ENCODE peak calls at places on chromosomes 11 and 22, in six cellular contexts. One of them, this sample, is unnamed.

GRCh38 chr11:28017816-28018215 is 90.1 kb downstream of the KIF18A start:
- DNase-seq in activated T-cell treated with anti-CD3 and anti-CD28 coated beads for 1 hour: no peak
- DNase-seq in omental fat pad: no peak
- DNase-seq in stimulated activated CD4-positive, alpha-beta T cell treated with anti-CD3 and anti-CD28 coated beads, Interleukin-15, amount 100 ng/mL, for 1 hour: no peak
- DNase-seq in stimulated activated naive CD8-positive, alpha-beta T cell treated with anti-CD3 and anti-CD28 coated beads, Interleukin-15, amount 100 ng/mL, for 72 hours: no peak
- DNase-seq in brain microvascular endothelial cell: peak; percentile 4
- DNase-seq in this sample: no peak

GRCh38 chr22:32804036-32804435 is 2.5 kb downstream of the TIMP3 start:
- DNase-seq in activated T-cell treated with anti-CD3 and anti-CD28 coated beads for 1 hour: no peak
- DNase-seq in omental fat pad: no peak
- DNase-seq in stimulated activated CD4-positive, alpha-beta T cell treated with anti-CD3 and anti-CD28 coated beads, Interleukin-15, amount 100 ng/mL, for 1 hour: no peak
- DNase-seq in stimulated activated naive CD8-positive, alpha-beta T cell treated with anti-CD3 and anti-CD28 coated beads, Interleukin-15, amount 100 ng/mL, for 72 hours: no peak
- DNase-seq in brain microvascular endothelial cell: peak; percentile 75
- DNase-seq in this sample: no peak

GRCh38 chr22:19046287-19046686 is 75.9 kb downstream of the DGCR2 start:
- DNase-seq in activated T-cell treated with anti-CD3 and anti-CD28 coated beads for 1 hour: no peak
- DNase-seq in omental fat pad: no peak
- DNase-seq in stimulated activated CD4-positive, alpha-beta T cell treated with anti-CD3 and anti-CD28 coated beads, Interleukin-15, amount 100 ng/mL, for 1 hour: no peak
- DNase-seq in stimulated activated naive CD8-positive, alpha-beta T cell treated with anti-CD3 and anti-CD28 coated beads, Interleukin-15, amount 100 ng/mL, for 72 hours: no peak
- DNase-seq in brain microvascular endothelial cell: no peak
- DNase-seq in this sample: no peak

GRCh38 chr11:44316388-44317240 is 6.7 kb upstream of the ALX4 start:
- DNase-seq in activated T-cell treated with anti-CD3 and anti-CD28 coated beads for 1 hour: no peak
- DNase-seq in omental fat pad: no peak
- DNase-seq in stimulated activated CD4-positive, alpha-beta T cell treated with anti-CD3 and anti-CD28 coated beads, Interleukin-15, amount 100 ng/mL, for 1 hour: no peak
- DNase-seq in stimulated activated naive CD8-positive, alpha-beta T cell treated with anti-CD3 and anti-CD28 coated beads, Interleukin-15, amount 100 ng/mL, for 72 hours: no peak
- DNase-seq in brain microvascular endothelial cell: no peak
- DNase-seq in this sample: no peak

GRCh38 chr22:28051091-28051786 is 132.2 kb upstream of the PITPNB start:
- DNase-seq in activated T-cell treated with anti-CD3 and anti-CD28 coated beads for 1 hour: no peak
- DNase-seq in omental fat pad: no peak
- DNase-seq in stimulated activated CD4-positive, alpha-beta T cell treated with anti-CD3 and anti-CD28 coated beads, Interleukin-15, amount 100 ng/mL, for 1 hour: no peak
- DNase-seq in stimulated activated naive CD8-positive, alpha-beta T cell treated with anti-CD3 and anti-CD28 coated beads, Interleukin-15, amount 100 ng/mL, for 72 hours: no peak
- DNase-seq in brain microvascular endothelial cell: no peak
- DNase-seq in this sample: no peak

GRCh38 chr11:125262194-125262824 is 97.8 kb downstream of the PKNOX2 start:
- DNase-seq in activated T-cell treated with anti-CD3 and anti-CD28 coated beads for 1 hour: no peak
- DNase-seq in omental fat pad: no peak
- DNase-seq in stimulated activated CD4-positive, alpha-beta T cell treated with anti-CD3 and anti-CD28 coated beads, Interleukin-15, amount 100 ng/mL, for 1 hour: no peak
- DNase-seq in stimulated activated naive CD8-positive, alpha-beta T cell treated with anti-CD3 and anti-CD28 coated beads, Interleukin-15, amount 100 ng/mL, for 72 hours: no peak
- DNase-seq in brain microvascular endothelial cell: no peak
- DNase-seq in this sample: no peak

GRCh38 chr11:74338963-74339362 is 27.5 kb upstream of the P4HA3 start:
- DNase-seq in activated T-cell treated with anti-CD3 and anti-CD28 coated beads for 1 hour: no peak
- DNase-seq in omental fat pad: no peak
- DNase-seq in stimulated activated CD4-positive, alpha-beta T cell treated with anti-CD3 and anti-CD28 coated beads, Interleukin-15, amount 100 ng/mL, for 1 hour: no peak
- DNase-seq in stimulated activated naive CD8-positive, alpha-beta T cell treated with anti-CD3 and anti-CD28 coated beads, Interleukin-15, amount 100 ng/mL, for 72 hours: no peak
- DNase-seq in brain microvascular endothelial cell: no peak
- DNase-seq in this sample: no peak

GRCh38 chr11:4095509-4096230 is 1.1 kb downstream of the RRM1 start:
- DNase-seq in activated T-cell treated with anti-CD3 and anti-CD28 coated beads for 1 hour: no peak
- DNase-seq in omental fat pad: no peak
- DNase-seq in stimulated activated CD4-positive, alpha-beta T cell treated with anti-CD3 and anti-CD28 coated beads, Interleukin-15, amount 100 ng/mL, for 1 hour: no peak
- DNase-seq in stimulated activated naive CD8-positive, alpha-beta T cell treated with anti-CD3 and anti-CD28 coated beads, Interleukin-15, amount 100 ng/mL, for 72 hours: no peak
- DNase-seq in brain microvascular endothelial cell: peak; percentile 53
- DNase-seq in this sample: no peak

GRCh38 chr11:103091810-103092524 is at the start of gene DCUN1D5:
- DNase-seq in activated T-cell treated with anti-CD3 and anti-CD28 coated beads for 1 hour: peak; percentile 92
- DNase-seq in omental fat pad: peak; percentile 83
- DNase-seq in stimulated activated CD4-positive, alpha-beta T cell treated with anti-CD3 and anti-CD28 coated beads, Interleukin-15, amount 100 ng/mL, for 1 hour: peak; percentile 86
- DNase-seq in stimulated activated naive CD8-positive, alpha-beta T cell treated with anti-CD3 and anti-CD28 coated beads, Interleukin-15, amount 100 ng/mL, for 72 hours: peak; percentile 90
- DNase-seq in brain microvascular endothelial cell: peak; percentile 96
- DNase-seq in this sample: peak; percentile 83

GRCh38 chr22:27975381-27976013 is 56.4 kb upstream of the PITPNB start:
- DNase-seq in activated T-cell treated with anti-CD3 and anti-CD28 coated beads for 1 hour: no peak
- DNase-seq in omental fat pad: no peak
- DNase-seq in stimulated activated CD4-positive, alpha-beta T cell treated with anti-CD3 and anti-CD28 coated beads, Interleukin-15, amount 100 ng/mL, for 1 hour: no peak
- DNase-seq in stimulated activated naive CD8-positive, alpha-beta T cell treated with anti-CD3 and anti-CD28 coated beads, Interleukin-15, amount 100 ng/mL, for 72 hours: no peak
- DNase-seq in brain microvascular endothelial cell: no peak
- DNase-seq in this sample: no peak

GRCh38 chr22:25736378-25737011 is 5.5 kb upstream of the MYO18B start:
- DNase-seq in activated T-cell treated with anti-CD3 and anti-CD28 coated beads for 1 hour: peak; percentile 14
- DNase-seq in omental fat pad: no peak
- DNase-seq in stimulated activated CD4-positive, alpha-beta T cell treated with anti-CD3 and anti-CD28 coated beads, Interleukin-15, amount 100 ng/mL, for 1 hour: no peak
- DNase-seq in stimulated activated naive CD8-positive, alpha-beta T cell treated with anti-CD3 and anti-CD28 coated beads, Interleukin-15, amount 100 ng/mL, for 72 hours: peak; percentile 74
- DNase-seq in brain microvascular endothelial cell: no peak
- DNase-seq in this sample: no peak

GRCh38 chr22:50399751-50400331 is 56.7 kb downstream of the PPP6R2 start:
- DNase-seq in activated T-cell treated with anti-CD3 and anti-CD28 coated beads for 1 hour: peak; percentile 6
- DNase-seq in omental fat pad: no peak
- DNase-seq in stimulated activated CD4-positive, alpha-beta T cell treated with anti-CD3 and anti-CD28 coated beads, Interleukin-15, amount 100 ng/mL, for 1 hour: no peak
- DNase-seq in stimulated activated naive CD8-positive, alpha-beta T cell treated with anti-CD3 and anti-CD28 coated beads, Interleukin-15, amount 100 ng/mL, for 72 hours: peak; percentile 19
- DNase-seq in brain microvascular endothelial cell: peak; percentile 22
- DNase-seq in this sample: no peak

GRCh38 chr11:8360086-8360828 is 96.6 kb upstream of the LMO1 start:
- DNase-seq in activated T-cell treated with anti-CD3 and anti-CD28 coated beads for 1 hour: no peak
- DNase-seq in omental fat pad: no peak
- DNase-seq in stimulated activated CD4-positive, alpha-beta T cell treated with anti-CD3 and anti-CD28 coated beads, Interleukin-15, amount 100 ng/mL, for 1 hour: no peak
- DNase-seq in stimulated activated naive CD8-positive, alpha-beta T cell treated with anti-CD3 and anti-CD28 coated beads, Interleukin-15, amount 100 ng/mL, for 72 hours: no peak
- DNase-seq in brain microvascular endothelial cell: no peak
- DNase-seq in this sample: no peak

GRCh38 chr11:10487002-10487647 is 32.1 kb downstream of the AMPD3 start:
- DNase-seq in activated T-cell treated with anti-CD3 and anti-CD28 coated beads for 1 hour: no peak
- DNase-seq in omental fat pad: peak; percentile 8
- DNase-seq in stimulated activated CD4-positive, alpha-beta T cell treated with anti-CD3 and anti-CD28 coated beads, Interleukin-15, amount 100 ng/mL, for 1 hour: no peak
- DNase-seq in stimulated activated naive CD8-positive, alpha-beta T cell treated with anti-CD3 and anti-CD28 coated beads, Interleukin-15, amount 100 ng/mL, for 72 hours: no peak
- DNase-seq in brain microvascular endothelial cell: no peak
- DNase-seq in this sample: no peak

GRCh38 chr11:47215366-47215925 is 672 bp downstream of the DDB2 start:
- DNase-seq in activated T-cell treated with anti-CD3 and anti-CD28 coated beads for 1 hour: no peak
- DNase-seq in omental fat pad: no peak
- DNase-seq in stimulated activated CD4-positive, alpha-beta T cell treated with anti-CD3 and anti-CD28 coated beads, Interleukin-15, amount 100 ng/mL, for 1 hour: no peak
- DNase-seq in stimulated activated naive CD8-positive, alpha-beta T cell treated with anti-CD3 and anti-CD28 coated beads, Interleukin-15, amount 100 ng/mL, for 72 hours: no peak
- DNase-seq in brain microvascular endothelial cell: no peak
- DNase-seq in this sample: no peak

GRCh38 chr22:33062402-33062801 is 4.2 kb upstream of the SYN3 start:
- DNase-seq in activated T-cell treated with anti-CD3 and anti-CD28 coated beads for 1 hour: no peak
- DNase-seq in omental fat pad: no peak
- DNase-seq in stimulated activated CD4-positive, alpha-beta T cell treated with anti-CD3 and anti-CD28 coated beads, Interleukin-15, amount 100 ng/mL, for 1 hour: no peak
- DNase-seq in stimulated activated naive CD8-positive, alpha-beta T cell treated with anti-CD3 and anti-CD28 coated beads, Interleukin-15, amount 100 ng/mL, for 72 hours: no peak
- DNase-seq in brain microvascular endothelial cell: no peak
- DNase-seq in this sample: no peak

GRCh38 chr11:83278351-83278750 is 7.8 kb downstream of the CCDC90B start:
- DNase-seq in activated T-cell treated with anti-CD3 and anti-CD28 coated beads for 1 hour: no peak
- DNase-seq in omental fat pad: no peak
- DNase-seq in stimulated activated CD4-positive, alpha-beta T cell treated with anti-CD3 and anti-CD28 coated beads, Interleukin-15, amount 100 ng/mL, for 1 hour: no peak
- DNase-seq in stimulated activated naive CD8-positive, alpha-beta T cell treated with anti-CD3 and anti-CD28 coated beads, Interleukin-15, amount 100 ng/mL, for 72 hours: no peak
- DNase-seq in brain microvascular endothelial cell: no peak
- DNase-seq in this sample: no peak

GRCh38 chr11:19378814-19379213 is 138.1 kb upstream of the E2F8 start:
- DNase-seq in activated T-cell treated with anti-CD3 and anti-CD28 coated beads for 1 hour: no peak
- DNase-seq in omental fat pad: no peak
- DNase-seq in stimulated activated CD4-positive, alpha-beta T cell treated with anti-CD3 and anti-CD28 coated beads, Interleukin-15, amount 100 ng/mL, for 1 hour: no peak
- DNase-seq in stimulated activated naive CD8-positive, alpha-beta T cell treated with anti-CD3 and anti-CD28 coated beads, Interleukin-15, amount 100 ng/mL, for 72 hours: no peak
- DNase-seq in brain microvascular endothelial cell: no peak
- DNase-seq in this sample: no peak

GRCh38 chr11:86800076-86800955 is at the start of gene PRSS23:
- DNase-seq in activated T-cell treated with anti-CD3 and anti-CD28 coated beads for 1 hour: no peak
- DNase-seq in omental fat pad: peak; percentile 25
- DNase-seq in stimulated activated CD4-positive, alpha-beta T cell treated with anti-CD3 and anti-CD28 coated beads, Interleukin-15, amount 100 ng/mL, for 1 hour: no peak
- DNase-seq in stimulated activated naive CD8-positive, alpha-beta T cell treated with anti-CD3 and anti-CD28 coated beads, Interleukin-15, amount 100 ng/mL, for 72 hours: peak; percentile 48
- DNase-seq in brain microvascular endothelial cell: no peak
- DNase-seq in this sample: peak; percentile 53

GRCh38 chr11:70456921-70457532 is 58.7 kb downstream of the CTTN start:
- DNase-seq in activated T-cell treated with anti-CD3 and anti-CD28 coated beads for 1 hour: no peak
- DNase-seq in omental fat pad: no peak
- DNase-seq in stimulated activated CD4-positive, alpha-beta T cell treated with anti-CD3 and anti-CD28 coated beads, Interleukin-15, amount 100 ng/mL, for 1 hour: no peak
- DNase-seq in stimulated activated naive CD8-positive, alpha-beta T cell treated with anti-CD3 and anti-CD28 coated beads, Interleukin-15, amount 100 ng/mL, for 72 hours: no peak
- DNase-seq in brain microvascular endothelial cell: peak; percentile 43
- DNase-seq in this sample: no peak

GRCh38 chr11:108498046-108498815 is at the start of gene POGLUT3:
- DNase-seq in activated T-cell treated with anti-CD3 and anti-CD28 coated beads for 1 hour: peak; percentile 8
- DNase-seq in omental fat pad: no peak
- DNase-seq in stimulated activated CD4-positive, alpha-beta T cell treated with anti-CD3 and anti-CD28 coated beads, Interleukin-15, amount 100 ng/mL, for 1 hour: peak; percentile 8
- DNase-seq in stimulated activated naive CD8-positive, alpha-beta T cell treated with anti-CD3 and anti-CD28 coated beads, Interleukin-15, amount 100 ng/mL, for 72 hours: peak; percentile 56
- DNase-seq in brain microvascular endothelial cell: peak; percentile 17
- DNase-seq in this sample: peak; percentile 39

GRCh38 chr11:8067567-8067928 is 13.5 kb upstream of the TUB start:
- DNase-seq in activated T-cell treated with anti-CD3 and anti-CD28 coated beads for 1 hour: no peak
- DNase-seq in omental fat pad: peak; percentile 3
- DNase-seq in stimulated activated CD4-positive, alpha-beta T cell treated with anti-CD3 and anti-CD28 coated beads, Interleukin-15, amount 100 ng/mL, for 1 hour: no peak
- DNase-seq in stimulated activated naive CD8-positive, alpha-beta T cell treated with anti-CD3 and anti-CD28 coated beads, Interleukin-15, amount 100 ng/mL, for 72 hours: no peak
- DNase-seq in brain microvascular endothelial cell: no peak
- DNase-seq in this sample: no peak

GRCh38 chr11:78633516-78634310 is 59.0 kb upstream of the NARS2 start:
- DNase-seq in activated T-cell treated with anti-CD3 and anti-CD28 coated beads for 1 hour: no peak
- DNase-seq in omental fat pad: no peak
- DNase-seq in stimulated activated CD4-positive, alpha-beta T cell treated with anti-CD3 and anti-CD28 coated beads, Interleukin-15, amount 100 ng/mL, for 1 hour: no peak
- DNase-seq in stimulated activated naive CD8-positive, alpha-beta T cell treated with anti-CD3 and anti-CD28 coated beads, Interleukin-15, amount 100 ng/mL, for 72 hours: no peak
- DNase-seq in brain microvascular endothelial cell: no peak
- DNase-seq in this sample: no peak

GRCh38 chr11:62543680-62544444 is 2.7 kb downstream of the AHNAK start:
- DNase-seq in activated T-cell treated with anti-CD3 and anti-CD28 coated beads for 1 hour: no peak
- DNase-seq in omental fat pad: no peak
- DNase-seq in stimulated activated CD4-positive, alpha-beta T cell treated with anti-CD3 and anti-CD28 coated beads, Interleukin-15, amount 100 ng/mL, for 1 hour: no peak
- DNase-seq in stimulated activated naive CD8-positive, alpha-beta T cell treated with anti-CD3 and anti-CD28 coated beads, Interleukin-15, amount 100 ng/mL, for 72 hours: no peak
- DNase-seq in brain microvascular endothelial cell: no peak
- DNase-seq in this sample: no peak

GRCh38 chr11:1358286-1358685 is 31.4 kb upstream of the BRSK2 start:
- DNase-seq in activated T-cell treated with anti-CD3 and anti-CD28 coated beads for 1 hour: no peak
- DNase-seq in omental fat pad: no peak
- DNase-seq in stimulated activated CD4-positive, alpha-beta T cell treated with anti-CD3 and anti-CD28 coated beads, Interleukin-15, amount 100 ng/mL, for 1 hour: no peak
- DNase-seq in stimulated activated naive CD8-positive, alpha-beta T cell treated with anti-CD3 and anti-CD28 coated beads, Interleukin-15, amount 100 ng/mL, for 72 hours: no peak
- DNase-seq in brain microvascular endothelial cell: no peak
- DNase-seq in this sample: no peak

GRCh38 chr11:8593935-8594909 is at the start of gene STK33:
- DNase-seq in activated T-cell treated with anti-CD3 and anti-CD28 coated beads for 1 hour: no peak
- DNase-seq in omental fat pad: no peak
- DNase-seq in stimulated activated CD4-positive, alpha-beta T cell treated with anti-CD3 and anti-CD28 coated beads, Interleukin-15, amount 100 ng/mL, for 1 hour: no peak
- DNase-seq in stimulated activated naive CD8-positive, alpha-beta T cell treated with anti-CD3 and anti-CD28 coated beads, Interleukin-15, amount 100 ng/mL, for 72 hours: peak; percentile 70
- DNase-seq in brain microvascular endothelial cell: no peak
- DNase-seq in this sample: no peak